ENCODE peak calls at places on chromosome 15, in four cellular contexts. One of them, this sample, is unnamed. For H3K4me1, the result is how much of the 10 kb centered on the place peaks cover.

GRCh38 chr15:61100512-61100911 is 128.6 kb downstream of the RORA start:
- DNase-seq in HepG2: no peak
- DNase-seq in K562: no peak
- DNase-seq in HCT116: no peak
- DNase-seq in this sample: no peak

GRCh38 chr15:39596358-39597051 is 15.6 kb downstream of the THBS1 start:
- DNase-seq in HepG2: no peak
- DNase-seq in K562: no peak
- DNase-seq in HCT116: no peak
- DNase-seq in this sample: no peak

GRCh38 chr15:74773329-74773728 is 8.6 kb upstream of the CSK start:
- DNase-seq in HepG2: no peak
- DNase-seq in K562: no peak
- DNase-seq in HCT116: no peak
- DNase-seq in this sample: no peak

GRCh38 chr15:25508369-25509002 is 69.7 kb upstream of the UBE3A start:
- DNase-seq in HepG2: peak
- DNase-seq in K562: peak
- DNase-seq in HCT116: peak
- DNase-seq in this sample: no peak

GRCh38 chr15:81002254-81003022 is 1.7 kb downstream of the TLNRD1 start:
- DNase-seq in HepG2: no peak
- DNase-seq in K562: no peak
- DNase-seq in HCT116: no peak
- DNase-seq in this sample: no peak

GRCh38 chr15:94154255-94154654 is 77.1 kb upstream of the MCTP2 start:
- DNase-seq in HepG2: no peak
- DNase-seq in K562: no peak
- DNase-seq in HCT116: no peak
- DNase-seq in this sample: no peak

GRCh38 chr15:75053748-75054125 is 30.3 kb downstream of the PPCDC start:
- DNase-seq in HepG2: no peak
- DNase-seq in K562: no peak
- DNase-seq in HCT116: no peak
- DNase-seq in this sample: no peak

GRCh38 chr15:73993211-73993994 is 1.1 kb upstream of the PML start:
- DNase-seq in HepG2: no peak
- DNase-seq in K562: no peak
- DNase-seq in HCT116: no peak
- DNase-seq in this sample: no peak

GRCh38 chr15:45307230-45307924 is 55.3 kb downstream of the SLC28A2 start:
- DNase-seq in HepG2: peak
- DNase-seq in K562: no peak
- DNase-seq in HCT116: peak
- DNase-seq in this sample: no peak

GRCh38 chr15:80744411-80744810 is 34.8 kb upstream of the CEMIP start:
- DNase-seq in HepG2: no peak
- DNase-seq in K562: no peak
- DNase-seq in HCT116: no peak
- DNase-seq in this sample: no peak

GRCh38 chr15:74156678-74157411 is 16.7 kb upstream of the ISLR start:
- DNase-seq in HepG2: no peak
- DNase-seq in K562: no peak
- DNase-seq in HCT116: no peak
- DNase-seq in this sample: no peak

GRCh38 chr15:40702077-40702476 is 7.1 kb downstream of the RAD51 start:
- DNase-seq in HepG2: peak
- DNase-seq in K562: no peak
- DNase-seq in HCT116: no peak
- DNase-seq in this sample: no peak

GRCh38 chr15:65869954-65870871 is 922 bp downstream of the RAB11A start:
- DNase-seq in HepG2: peak
- DNase-seq in K562: peak
- DNase-seq in HCT116: no peak
- DNase-seq in this sample: no peak

GRCh38 chr15:29093065-29093435 is 176.6 kb downstream of the NSMCE3 start:
- DNase-seq in HepG2: no peak
- DNase-seq in K562: no peak
- DNase-seq in HCT116: no peak
- DNase-seq in this sample: no peak

GRCh38 chr15:85149460-85150129 is 167.9 kb downstream of the PDE8A start:
- DNase-seq in HepG2: no peak
- DNase-seq in K562: no peak
- DNase-seq in HCT116: no peak
- DNase-seq in this sample: no peak

GRCh38 chr15:35547775-35548364 is 1.9 kb upstream of the DPH6 start:
- DNase-seq in HepG2: no peak
- DNase-seq in K562: no peak
- DNase-seq in HCT116: no peak
- DNase-seq in this sample: no peak

GRCh38 chr15:65578904-65579728 is 31.8 kb downstream of the INTS14 start:
- DNase-seq in HepG2: no peak
- DNase-seq in K562: no peak
- DNase-seq in HCT116: no peak
- DNase-seq in this sample: no peak

GRCh38 chr15:95644476-95644875 is 686.0 kb upstream of the NR2F2 start:
- DNase-seq in HepG2: no peak
- DNase-seq in K562: no peak
- DNase-seq in HCT116: no peak
- DNase-seq in this sample: no peak

GRCh38 chr15:99438222-99438592 is 127.6 kb upstream of the MEF2A start:
- DNase-seq in HepG2: no peak
- DNase-seq in K562: no peak
- DNase-seq in HCT116: no peak
- DNase-seq in this sample: no peak

GRCh38 chr15:40446144-40446543 is 5.4 kb downstream of the BAHD1 start:
- DNase-seq in HepG2: no peak
- DNase-seq in K562: no peak
- DNase-seq in HCT116: no peak
- DNase-seq in this sample: no peak

GRCh38 chr15:40398413-40398873 is 7.2 kb upstream of the IVD start:
- DNase-seq in HepG2: no peak
- DNase-seq in K562: no peak
- DNase-seq in HCT116: no peak
- DNase-seq in this sample: no peak

GRCh38 chr15:66456211-66456610 is 41.4 kb downstream of the SNAPC5 start:
- DNase-seq in HepG2: no peak
- DNase-seq in K562: no peak
- DNase-seq in HCT116: no peak
- DNase-seq in this sample: no peak

GRCh38 chr15:50114381-50114780 is 4.7 kb downstream of the ATP8B4 start:
- DNase-seq in HepG2: no peak
- DNase-seq in K562: no peak
- DNase-seq in HCT116: no peak
- DNase-seq in this sample: no peak

GRCh38 chr15:80777137-80777536 is 2.0 kb upstream of the CEMIP start:
- DNase-seq in HepG2: no peak
- DNase-seq in K562: no peak
- DNase-seq in HCT116: no peak
- DNase-seq in this sample: no peak

GRCh38 chr15:81235781-81236507 is 39.3 kb downstream of the IL16 start:
- DNase-seq in HepG2: no peak
- DNase-seq in K562: no peak
- DNase-seq in HCT116: no peak
- DNase-seq in this sample: no peak

GRCh38 chr15:69853572-69853971 is 244.1 kb downstream of the TLE3 start:
- DNase-seq in HepG2: no peak
- DNase-seq in K562: no peak
- DNase-seq in HCT116: peak
- DNase-seq in this sample: peak

GRCh38 chr15:99980791-99981190 is 247.6 kb upstream of the LYSMD4 start:
- DNase-seq in HepG2: no peak
- DNase-seq in K562: no peak
- DNase-seq in HCT116: no peak
- DNase-seq in this sample: no peak

GRCh38 chr15:32030795-32031194 is 480 bp downstream of the CHRNA7 start:
- DNase-seq in HepG2: no peak
- DNase-seq in K562: no peak
- DNase-seq in HCT116: no peak
- DNase-seq in this sample: no peak

GRCh38 chr15:61910839-61911369 is 149.3 kb downstream of the VPS13C start:
- DNase-seq in HepG2: no peak
- DNase-seq in K562: no peak
- DNase-seq in HCT116: no peak
- DNase-seq in this sample: no peak

GRCh38 chr15:67511606-67512005 is 9.3 kb upstream of the C15orf61 start:
- DNase-seq in HepG2: no peak
- DNase-seq in K562: no peak
- DNase-seq in HCT116: no peak
- DNase-seq in this sample: no peak

GRCh38 chr15:28094732-28095521 is 4.2 kb downstream of the OCA2 start:
- DNase-seq in HepG2: no peak
- DNase-seq in K562: no peak
- DNase-seq in HCT116: no peak
- DNase-seq in this sample: no peak

GRCh38 chr15:59722032-59722431 is 32.9 kb upstream of the BNIP2 start:
- DNase-seq in HepG2: no peak
- DNase-seq in K562: no peak
- DNase-seq in HCT116: no peak
- DNase-seq in this sample: no peak
- TF ChIP-seq TCF7L2 in HepG2: no peak
- TF ChIP-seq TCF7L2 in K562: no peak
- TF ChIP-seq TCF7L2 in HCT116: no peak
- TF ChIP-seq TCF7L2 in this sample: no peak

GRCh38 chr15:90561344-90562244 is 31.9 kb downstream of the CRTC3 start:
- DNase-seq in HepG2: no peak
- DNase-seq in K562: no peak
- DNase-seq in HCT116: no peak
- DNase-seq in this sample: no peak
- H3K4me1 ChIP-seq in HepG2: half or more
- H3K4me1 ChIP-seq in K562: under half
- H3K4me1 ChIP-seq in HCT116: under half
- H3K4me1 ChIP-seq in this sample: under half

GRCh38 chr15:89442155-89442554 is 54.2 kb downstream of the RHCG start:
- DNase-seq in HepG2: no peak
- DNase-seq in K562: no peak
- DNase-seq in HCT116: no peak
- DNase-seq in this sample: no peak

GRCh38 chr15:89444855-89445254 is 51.5 kb downstream of the RHCG start:
- DNase-seq in HepG2: no peak
- DNase-seq in K562: no peak
- DNase-seq in HCT116: no peak
- DNase-seq in this sample: no peak

GRCh38 chr15:89444241-89444797 is 52.1 kb downstream of the RHCG start:
- DNase-seq in HepG2: no peak
- DNase-seq in K562: no peak
- DNase-seq in HCT116: no peak
- DNase-seq in this sample: no peak

GRCh38 chr15:89441295-89441762 is 55.1 kb downstream of the RHCG start:
- DNase-seq in HepG2: no peak
- DNase-seq in K562: no peak
- DNase-seq in HCT116: no peak
- DNase-seq in this sample: no peak

DNA sequence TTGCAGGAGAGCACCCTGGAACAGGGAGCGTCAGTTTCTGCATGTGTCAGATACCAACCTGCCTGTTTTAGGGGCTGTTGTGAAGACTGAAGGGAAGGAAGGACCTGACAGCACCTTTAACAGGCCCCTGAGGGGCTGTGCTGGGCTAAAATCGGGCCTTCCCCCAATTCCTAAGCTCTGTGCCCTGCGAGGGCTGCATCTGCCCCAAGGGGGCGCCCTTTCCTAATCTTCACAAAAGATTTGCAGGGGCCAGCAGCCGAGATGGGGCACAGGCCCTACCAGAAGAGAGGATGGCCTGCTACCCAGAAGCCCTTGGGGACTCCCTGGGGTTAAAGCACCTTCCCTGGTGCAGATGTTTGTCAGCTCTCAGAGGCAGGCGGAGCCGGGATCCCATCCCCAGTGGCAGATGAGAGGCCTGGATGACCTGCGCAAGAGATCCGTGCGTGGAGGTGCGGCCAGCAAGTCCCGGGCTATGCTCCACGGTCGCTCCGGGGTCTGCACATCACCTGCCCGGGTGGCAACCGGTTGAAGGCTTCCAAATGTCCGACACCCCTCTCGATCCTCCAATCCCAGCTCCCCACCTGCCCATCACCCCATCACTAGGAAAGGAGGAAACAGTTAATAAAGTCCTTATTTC is 53.6 kb downstream of the RHCG start:
- DNase-seq in HepG2: peak
- DNase-seq in K562: peak
- DNase-seq in HCT116: peak
- DNase-seq in this sample: peak
- TF ChIP-seq TCF7L2 in HepG2: no peak
- TF ChIP-seq TCF7L2 in K562: no peak
- TF ChIP-seq TCF7L2 in HCT116: no peak
- TF ChIP-seq TCF7L2 in this sample: no peak

DNA sequence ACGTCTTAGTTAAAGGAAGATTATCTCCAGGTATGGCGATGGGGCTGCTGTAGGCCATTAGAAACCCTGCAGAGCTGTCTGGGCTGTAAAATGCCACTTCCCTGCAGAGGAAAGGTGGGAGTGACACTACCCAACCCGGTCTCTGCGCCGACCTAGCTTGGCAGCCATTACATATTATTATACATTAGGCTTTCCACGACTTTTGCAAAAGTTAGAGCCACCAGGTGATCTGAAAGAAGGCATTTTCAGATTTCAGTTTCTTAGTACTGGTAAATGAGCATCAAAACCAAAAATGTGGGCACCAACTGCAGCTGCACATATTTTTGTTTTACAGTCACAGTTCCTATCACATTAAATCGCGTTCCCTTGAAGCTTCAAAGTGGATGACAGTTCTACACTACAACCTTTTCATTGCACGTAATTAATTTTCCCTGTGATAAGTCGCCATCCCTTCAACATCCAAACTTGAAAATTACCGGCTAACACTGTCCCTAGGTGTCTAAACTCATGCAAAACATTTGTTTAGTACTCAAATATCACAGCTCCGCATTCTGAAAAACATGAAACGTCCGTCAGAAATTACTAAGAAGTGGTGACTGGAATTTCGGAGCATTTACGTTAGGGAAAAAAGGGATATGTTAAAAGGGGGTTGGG is 81.3 kb upstream of the CHD2 start:
- DNase-seq in HepG2: no peak
- DNase-seq in K562: no peak
- DNase-seq in HCT116: no peak
- DNase-seq in this sample: no peak
- H3K4me1 ChIP-seq in HepG2: half or more
- H3K4me1 ChIP-seq in K562: under half
- H3K4me1 ChIP-seq in HCT116: under half
- H3K4me1 ChIP-seq in this sample: half or more